ENCODE peak calls at places on chromosomes 7 and 10, in six cellular contexts. O is GM12878, I is A549, X is K562, B is endothelial cell of umbilical vein, J is HepG2. G is an unnamed sample.

GRCh38 chr7:116195451-116195850 is 14.9 kb upstream of the TES start:
- DNase-seq in J (no peak), I (no peak), X (no peak), B (peak), O (no peak), G (no peak)

GRCh38 chr10:22612316-22612715 is 102.1 kb downstream of the PIP4K2A start:
- DNase-seq in I (no peak), J (no peak), B (no peak), O (no peak), X (no peak), G (no peak)

GRCh38 chr10:18402766-18403346 is 248.5 kb downstream of the NSUN6 start:
- DNase-seq in B (no peak), O (no peak), I (no peak), X (no peak), J (no peak), G (no peak)

GRCh38 chr10:71064413-71065118 is 147.8 kb upstream of the UNC5B start:
- DNase-seq in I (no peak), B (no peak), O (no peak), J (peak), X (peak), G (peak)

GRCh38 chr7:48708635-48709034 is 215.7 kb upstream of the CDC14C start:
- DNase-seq in O (no peak), J (no peak), I (no peak), X (no peak), B (no peak), G (no peak)

GRCh38 chr10:47035447-47036337 is 124.5 kb downstream of the PTPN20 start:
- DNase-seq in I (no peak), X (no peak), O (no peak), J (no peak), B (no peak), G (no peak)

GRCh38 chr10:18793951-18794350 is 134.7 kb downstream of the ARL5B start:
- DNase-seq in J (peak), O (no peak), B (no peak), I (peak), X (no peak), G (peak)

GRCh38 chr7:99324966-99325596 is 617 bp upstream of the ARPC1A start:
- DNase-seq in I (no peak), B (no peak), O (no peak), X (peak), J (no peak), G (no peak)

GRCh38 chr7:105298439-105298894 is 90.3 kb downstream of the SRPK2 start:
- DNase-seq in I (no peak), B (no peak), J (no peak), X (no peak), O (no peak), G (no peak)

GRCh38 chr7:111788426-111788825 is 226.1 kb upstream of the IMMP2L start:
- DNase-seq in B (no peak), J (no peak), I (no peak), X (no peak), O (no peak), G (peak)

GRCh38 chr7:94087664-94088352 is 83.7 kb upstream of the BET1 start:
- DNase-seq in I (peak), X (peak), O (peak), J (peak), B (peak), G (peak)

GRCh38 chr7:80330434-80330833 is 181.4 kb downstream of the GNAT3 start:
- DNase-seq in I (no peak), X (no peak), J (no peak), B (no peak), O (no peak), G (no peak)

GRCh38 chr7:830069-830468 is 2.2 kb upstream of the SUN1 start:
- DNase-seq in I (no peak), X (no peak), B (no peak), J (no peak), O (no peak), G (no peak)

GRCh38 chr7:151709141-151710038 is 167.5 kb downstream of the PRKAG2 start:
- DNase-seq in J (no peak), I (no peak), O (no peak), B (no peak), X (no peak), G (no peak)

GRCh38 chr10:35493196-35494118 is 111.7 kb upstream of the GJD4 start:
- DNase-seq in B (peak), X (no peak), J (no peak), O (no peak), I (no peak), G (no peak)

GRCh38 chr7:44145969-44146897 is 5.1 kb upstream of the MYL7 start:
- DNase-seq in O (no peak), B (peak), J (no peak), I (peak), X (peak), G (peak)

GRCh38 chr7:16754869-16755317 is 1.3 kb downstream of the TSPAN13 start:
- DNase-seq in B (no peak), X (peak), O (no peak), J (no peak), I (no peak), G (no peak)

GRCh38 chr7:150738092-150739044 is 1.1 kb downstream of the GIMAP5 start:
- DNase-seq in X (no peak), O (no peak), J (no peak), B (peak), I (no peak), G (no peak)

GRCh38 chr7:143892527-143893300 is 9.3 kb downstream of the TCAF1 start:
- DNase-seq in I (no peak), J (peak), B (peak), O (peak), X (peak), G (peak)

GRCh38 chr7:110386006-110386405 is 704.9 kb upstream of the LRRN3 start:
- DNase-seq in B (no peak), O (no peak), X (no peak), I (no peak), J (no peak), G (no peak)

GRCh38 chr7:26910221-26910620 is 45.8 kb upstream of the SKAP2 start:
- DNase-seq in I (no peak), J (peak), B (peak), O (no peak), X (peak), G (peak)

GRCh38 chr10:132309879-132310591 is 2.3 kb upstream of the STK32C start:
- DNase-seq in B (no peak), I (no peak), J (no peak), X (no peak), O (no peak), G (no peak)

GRCh38 chr10:61643316-61643751 is 19.4 kb upstream of the CABCOCO1 start:
- DNase-seq in B (peak), X (no peak), I (no peak), O (no peak), J (no peak), G (no peak)

GRCh38 chr7:41881313-41882130 is 178.6 kb upstream of the INHBA start:
- DNase-seq in X (peak), B (no peak), J (no peak), O (peak), I (no peak), G (peak)

GRCh38 chr7:211033-211714 is 18.8 kb downstream of the FAM20C start:
- DNase-seq in X (no peak), O (no peak), I (no peak), J (no peak), B (no peak), G (no peak)

GRCh38 chr7:155129186-155129585 is 59.1 kb downstream of the HTR5A start:
- DNase-seq in O (no peak), X (no peak), J (no peak), I (no peak), B (no peak), G (no peak)

GRCh38 chr10:61617180-61617579 is 45.5 kb upstream of the CABCOCO1 start:
- DNase-seq in J (no peak), X (no peak), I (no peak), B (no peak), O (no peak), G (no peak)

GRCh38 chr10:100831742-100832141 is 81.0 kb upstream of the SLF2 start:
- DNase-seq in J (no peak), B (no peak), X (no peak), I (no peak), O (no peak), G (no peak)

GRCh38 chr10:31272841-31273240 is 46.2 kb upstream of the ZEB1 start:
- DNase-seq in O (no peak), J (no peak), X (no peak), B (no peak), I (no peak), G (no peak)

GRCh38 chr10:98267069-98267893 is 713 bp downstream of the LOXL4 start:
- DNase-seq in I (no peak), X (no peak), B (no peak), J (no peak), O (no peak), G (peak)

GRCh38 chr10:98266647-98267046 is 1.3 kb downstream of the LOXL4 start:
- DNase-seq in I (no peak), X (no peak), J (no peak), O (no peak), B (no peak), G (peak)

GRCh38 chr10:98268694-98269386 is 846 bp upstream of the LOXL4 start:
- DNase-seq in I (peak), J (peak), X (no peak), B (no peak), O (no peak), G (no peak)

GRCh38 chr10:98269435-98269912 is 1.5 kb upstream of the LOXL4 start:
- DNase-seq in O (no peak), B (peak), X (no peak), I (peak), J (peak), G (no peak)

GRCh38 chr10:98267894-98268693 is at the start of gene LOXL4:
- DNase-seq in O (no peak), I (peak), J (no peak), X (peak), B (no peak), G (peak)
- H3K4me3 ChIP-seq in O (no peak), I (peak), J (peak), X (peak), B (peak), G (peak)

GRCh38 chr10:127158663-127159062 is 37.7 kb downstream of the INSYN2A start:
- DNase-seq in O (no peak), X (no peak), I (no peak), B (no peak), J (no peak), G (no peak)

GRCh38 chr10:127159648-127160245 is 36.6 kb downstream of the INSYN2A start:
- DNase-seq in I (no peak), B (no peak), J (no peak), X (no peak), O (no peak), G (no peak)

GRCh38 chr10:127161482-127161881 is 34.9 kb downstream of the INSYN2A start:
- DNase-seq in B (no peak), X (no peak), J (no peak), O (no peak), I (no peak), G (no peak)

GRCh38 chr10:127155221-127155620 is 41.2 kb downstream of the INSYN2A start:
- DNase-seq in O (no peak), B (no peak), X (no peak), J (no peak), I (no peak), G (no peak)

DNA sequence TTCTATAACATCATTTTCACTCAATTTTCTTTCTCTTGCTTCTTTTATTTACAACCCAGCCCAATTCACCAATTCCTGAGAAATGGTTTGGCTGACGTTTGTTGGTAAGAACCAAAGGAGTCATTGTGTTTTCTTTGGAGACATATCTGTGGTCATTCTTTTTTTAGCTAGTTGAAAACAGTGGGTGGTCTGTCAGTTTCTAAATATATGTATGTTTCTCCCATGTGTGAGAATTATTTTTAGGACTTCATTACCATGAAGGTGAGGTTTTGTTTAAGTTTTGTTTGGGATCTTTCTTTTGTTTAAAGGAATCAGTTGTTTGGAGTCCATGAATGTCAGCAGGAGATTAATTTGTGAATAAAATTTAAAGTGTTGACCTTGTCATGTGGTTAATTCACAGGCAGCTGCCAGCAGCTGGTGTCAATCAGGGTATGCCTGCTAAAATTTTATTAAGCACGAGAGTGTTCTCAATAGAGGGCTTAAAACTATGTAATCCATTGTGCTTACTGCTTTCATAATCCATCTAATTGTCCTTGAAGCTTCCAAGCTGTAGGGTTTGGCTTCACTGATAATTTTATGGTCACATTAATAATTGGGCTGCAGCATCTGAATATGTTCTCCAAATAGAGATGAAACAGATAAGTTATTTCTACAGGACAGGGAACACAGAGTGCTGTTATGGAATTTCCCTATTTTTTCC is 38.7 kb downstream of the INSYN2A start:
- DNase-seq in B (no peak), X (no peak), O (no peak), I (no peak), J (no peak), G (no peak)
- TF ChIP-seq MYC in B (no peak), X (no peak), O (no peak), I (no peak), J (no peak), G (no peak)

GRCh38 chr10:94192974-94193373 is 169.8 kb downstream of the NOC3L start:
- DNase-seq in O (no peak), X (no peak), B (no peak), J (no peak), I (no peak), G (no peak)
- H3K4me3 ChIP-seq in O (no peak), X (no peak), B (no peak), J (no peak), I (no peak), G (no peak)

GRCh38 chr7:100967292-100967863 is 2.0 kb upstream of the MUC12 start:
- DNase-seq in X (peak), I (no peak), O (no peak), J (no peak), B (no peak), G (peak)

GRCh38 chr7:100965051-100965722 is 4.2 kb upstream of the MUC12 start:
- DNase-seq in J (no peak), O (no peak), I (no peak), X (peak), B (no peak), G (peak)

GRCh38 chr7:100966542-100967291 is 2.6 kb upstream of the MUC12 start:
- DNase-seq in B (no peak), O (no peak), J (no peak), X (no peak), I (no peak), G (no peak)

GRCh38 chr7:100964630-100965029 is 4.7 kb upstream of the MUC12 start:
- DNase-seq in J (no peak), B (no peak), I (no peak), X (no peak), O (no peak), G (no peak)

DNA sequence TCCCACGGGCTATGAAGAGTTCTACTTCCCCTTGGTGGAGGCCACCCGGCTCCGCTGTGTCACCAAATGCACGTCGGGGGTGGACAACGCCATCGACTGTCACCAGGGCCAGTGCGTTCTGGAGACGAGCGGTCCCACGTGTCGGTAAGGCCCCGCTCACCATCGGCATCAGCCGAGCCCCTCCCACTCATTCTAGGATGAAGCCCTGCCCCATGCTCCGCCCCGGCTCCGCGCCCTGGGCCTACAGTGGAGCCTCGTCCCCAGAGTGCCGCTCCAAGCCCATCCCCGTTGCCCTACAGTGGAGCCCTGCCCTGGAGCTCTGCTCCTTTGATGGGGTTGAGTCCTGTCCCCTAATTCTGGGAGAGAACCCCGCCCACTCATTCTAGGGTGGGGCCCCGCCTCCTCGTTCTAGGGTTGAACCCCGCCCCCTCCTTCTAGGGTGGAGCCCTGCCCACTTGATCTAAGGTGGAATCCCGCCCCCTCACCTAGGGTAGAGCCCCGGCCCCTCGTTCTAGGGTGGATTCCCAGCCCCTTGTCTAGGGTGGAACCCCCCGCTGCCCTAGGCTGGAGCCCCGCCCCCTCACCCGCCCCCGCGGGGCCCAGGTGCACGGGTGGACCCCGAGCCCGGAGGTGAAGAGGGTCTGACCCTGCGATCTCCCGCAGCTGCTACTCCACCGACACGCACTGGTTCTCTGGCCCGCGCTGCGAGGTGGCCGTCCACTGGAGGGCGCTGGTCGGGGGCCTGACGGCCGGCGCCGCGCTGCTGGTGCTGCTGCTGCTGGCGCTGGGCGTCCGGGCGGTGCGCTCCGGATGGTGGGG is 3.4 kb upstream of the MUC12 start:
- DNase-seq in J (peak), B (peak), I (peak), O (no peak), X (peak), G (peak)
- TF ChIP-seq MYC in J (peak), B (no peak), I (no peak), O (no peak), X (peak), G (peak)

GRCh38 chr10:30055094-30055701 is 4.2 kb downstream of the JCAD start:
- DNase-seq in B (peak), I (no peak), X (no peak), J (no peak), O (no peak), G (no peak)

GRCh38 chr10:30057421-30057841 is 2.0 kb downstream of the JCAD start:
- DNase-seq in B (peak), X (no peak), J (no peak), O (no peak), I (peak), G (no peak)

GRCh38 chr10:30058111-30058510 is 1.3 kb downstream of the JCAD start:
- DNase-seq in I (no peak), O (no peak), B (peak), X (no peak), J (no peak), G (no peak)

GRCh38 chr10:30056767-30057355 is 2.5 kb downstream of the JCAD start:
- DNase-seq in O (no peak), X (no peak), B (peak), I (no peak), J (no peak), G (no peak)

GRCh38 chr10:30056281-30056680 is 3.1 kb downstream of the JCAD start:
- DNase-seq in X (no peak), B (peak), I (no peak), J (no peak), O (no peak), G (no peak)
- H3K4me3 ChIP-seq in X (no peak), B (peak), I (no peak), J (no peak), O (no peak), G (no peak)

GRCh38 chr10:44862917-44863316 is 48.2 kb upstream of the TMEM72 start:
- DNase-seq in I (no peak), O (no peak), J (no peak), X (no peak), B (no peak), G (no peak)
- TF ChIP-seq MYC in I (no peak), O (no peak), J (no peak), X (no peak), B (no peak), G (no peak)

DNA sequence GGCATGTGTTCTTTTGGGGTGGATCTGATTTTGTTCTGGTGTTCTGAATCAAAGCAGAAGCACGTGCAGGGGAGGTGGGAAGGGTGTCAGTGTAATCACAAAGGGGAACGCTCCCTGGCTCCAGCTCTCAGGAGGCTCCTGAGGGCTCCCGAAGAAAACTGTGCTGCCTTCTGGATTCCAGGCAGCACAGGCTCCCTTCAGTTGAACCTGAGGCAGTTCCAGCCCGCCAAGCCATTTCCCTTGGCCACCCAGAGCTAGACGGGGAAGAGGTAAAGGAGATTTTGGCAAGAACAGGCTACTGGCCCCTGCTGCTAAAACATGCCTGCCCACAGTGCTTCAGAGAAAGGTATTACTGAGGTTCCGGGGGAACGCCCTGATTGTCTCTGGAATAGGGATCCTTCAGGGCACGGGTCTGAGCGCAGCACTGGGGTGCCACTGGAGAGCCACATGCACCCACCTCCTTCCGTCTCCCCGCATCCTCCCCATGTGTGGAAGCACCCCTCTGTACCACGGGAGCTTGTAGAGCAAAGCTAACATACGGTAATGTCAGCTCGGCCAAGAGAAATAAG is 247.3 kb downstream of the BAMBI start:
- DNase-seq in I (no peak), B (no peak), X (no peak), J (no peak), O (no peak), G (no peak)
- H3K4me3 ChIP-seq in I (no peak), B (no peak), X (no peak), J (no peak), O (no peak), G (no peak)

DNA sequence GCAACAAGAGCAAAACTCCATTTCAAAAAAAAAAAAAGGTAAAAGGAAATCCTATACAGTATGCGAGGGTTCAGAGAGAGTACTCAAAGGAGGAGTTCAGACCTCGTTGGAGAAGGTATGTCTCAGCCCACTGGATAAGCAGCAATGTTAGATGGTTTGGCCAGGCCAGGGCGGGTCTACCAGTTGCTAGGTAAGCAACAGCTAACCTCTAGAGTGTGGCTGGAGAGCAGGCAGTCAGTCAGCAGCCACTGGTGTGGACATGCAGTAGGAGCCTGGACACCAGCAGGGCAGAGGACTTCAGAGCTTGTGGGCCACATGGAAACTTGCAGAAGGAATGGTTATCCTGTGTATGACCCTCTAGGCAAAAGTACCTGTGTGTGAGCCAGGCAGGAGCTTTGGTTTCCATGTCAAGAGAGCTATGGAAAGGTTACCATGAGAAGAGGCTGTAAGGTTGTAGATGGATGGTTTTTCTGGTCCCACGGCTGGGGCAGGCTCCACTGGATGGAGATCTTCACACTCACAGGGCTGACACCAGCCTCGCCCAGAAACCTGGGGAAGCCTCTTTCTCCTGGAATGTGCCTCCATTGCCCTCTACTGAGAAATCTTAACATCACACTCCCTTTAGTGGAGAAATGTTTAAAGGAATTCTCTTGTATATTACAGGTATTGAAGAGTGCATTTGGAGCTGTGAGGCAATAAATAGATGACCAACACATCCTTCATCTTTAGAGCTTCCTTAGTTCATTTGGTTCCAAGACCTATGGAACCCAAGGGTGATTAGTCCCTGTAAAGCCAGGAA is 63.6 kb downstream of the CCDC186 start:
- DNase-seq in J (no peak), I (peak), B (no peak), X (no peak), O (no peak), G (peak)
- TF ChIP-seq MYC in J (no peak), I (no peak), B (no peak), X (no peak), O (no peak), G (no peak)

G was measured in NB4.